ENCODE peak calls at places on chromosome 17, in six cellular contexts. X, M, F, Q, O and B are unnamed samples.

GRCh38 chr17:33745047-33745783 is 452.1 kb upstream of the ASIC2 start:
- DNase-seq in Q (no peak), F (no peak), X (no peak), M (no peak), O (no peak), B (no peak)

GRCh38 chr17:77708049-77708448 is 250.5 kb upstream of the TNRC6C start:
- DNase-seq in X (no peak), F (no peak), O (no peak), M (peak; percentile 15), Q (no peak), B (no peak)

GRCh38 chr17:15463363-15463762 is 4.1 kb downstream of the CDRT4 start:
- DNase-seq in O (no peak), X (peak; percentile 37), Q (peak; percentile 74), M (peak; percentile 77), F (peak; percentile 77), B (peak; percentile 87)

GRCh38 chr17:15444805-15445204 is 22.6 kb downstream of the CDRT4 start:
- DNase-seq in X (no peak), M (no peak), F (peak; percentile 62), Q (no peak), O (no peak), B (peak; percentile 30)

GRCh38 chr17:12230411-12230810 is 209.7 kb downstream of the MAP2K4 start:
- DNase-seq in O (no peak), X (no peak), M (no peak), Q (no peak), F (no peak), B (peak; percentile 57)

GRCh38 chr17:37813753-37814152 is 68.9 kb upstream of the HNF1B start:
- DNase-seq in X (no peak), Q (peak; percentile 29), F (peak; percentile 34), M (no peak), O (no peak), B (peak; percentile 95)

GRCh38 chr17:21283482-21284318 is 811 bp upstream of the MAP2K3 start:
- DNase-seq in O (peak; percentile 66), F (peak; percentile 62), X (peak; percentile 16), Q (peak; percentile 76), M (no peak), B (no peak)

GRCh38 chr17:45311762-45312476 is 4.9 kb downstream of the MAP3K14 start:
- DNase-seq in Q (no peak), X (no peak), O (no peak), F (peak; percentile 63), M (peak; percentile 73), B (peak; percentile 49)

GRCh38 chr17:75131278-75132017 is at the start of gene NT5C:
- DNase-seq in Q (peak; percentile 71), X (peak; percentile 59), M (peak; percentile 85), F (peak; percentile 66), O (peak; percentile 90), B (peak; percentile 78)

GRCh38 chr17:67281053-67281452 is 36.1 kb upstream of the HELZ start:
- DNase-seq in O (peak; percentile 22), X (no peak), Q (no peak), M (no peak), F (no peak), B (no peak)

GRCh38 chr17:47733047-47733413 is at the start of gene TBX21:
- DNase-seq in F (no peak), M (peak; percentile 75), X (no peak), O (peak; percentile 81), Q (no peak), B (peak; percentile 12)

GRCh38 chr17:50561796-50562195 is 1.3 kb downstream of the CACNA1G start:
- DNase-seq in O (no peak), M (no peak), F (no peak), X (no peak), Q (no peak), B (no peak)

GRCh38 chr17:68305132-68305531 is 13.8 kb downstream of the ARSG start:
- DNase-seq in F (no peak), Q (no peak), X (no peak), O (no peak), M (no peak), B (no peak)

GRCh38 chr17:64037180-64037579 is 16.7 kb upstream of the ICAM2 start:
- DNase-seq in Q (no peak), M (peak; percentile 27), O (no peak), X (no peak), F (no peak), B (no peak)

GRCh38 chr17:1896243-1897163 is 66.7 kb downstream of the RPA1 start:
- DNase-seq in X (no peak), Q (no peak), M (no peak), F (no peak), O (no peak), B (no peak)

GRCh38 chr17:81966343-81967243 is 5.6 kb upstream of the NOTUM start:
- DNase-seq in M (no peak), F (no peak), X (no peak), O (peak; percentile 94), Q (peak; percentile 73), B (peak; percentile 66)

GRCh38 chr17:67831268-67831667 is 6.0 kb downstream of the BPTF start:
- DNase-seq in O (no peak), M (no peak), F (no peak), X (no peak), Q (no peak), B (no peak)

GRCh38 chr17:45851022-45851421 is 6.3 kb downstream of the SPPL2C start:
- DNase-seq in Q (no peak), O (no peak), F (no peak), M (no peak), X (no peak), B (no peak)

GRCh38 chr17:14359251-14359939 is 58.5 kb downstream of the HS3ST3B1 start:
- DNase-seq in M (no peak), Q (no peak), X (no peak), F (no peak), O (no peak), B (no peak)

GRCh38 chr17:17809527-17810373 is 27.0 kb downstream of the SREBF1 start:
- DNase-seq in M (no peak), F (no peak), Q (peak; percentile 51), O (peak; percentile 84), X (peak; percentile 36), B (peak; percentile 46)

GRCh38 chr17:42183741-42184711 is 1.2 kb downstream of the HCRT start:
- DNase-seq in X (peak; percentile 53), Q (peak; percentile 64), F (peak; percentile 38), M (peak; percentile 79), O (peak; percentile 87), B (peak; percentile 53)

GRCh38 chr17:66533572-66533971 is 231.2 kb downstream of the PRKCA start:
- DNase-seq in O (no peak), X (no peak), M (no peak), F (no peak), Q (no peak), B (no peak)

GRCh38 chr17:71117461-71117860 is 948.1 kb downstream of the KCNJ2 start:
- DNase-seq in O (no peak), F (no peak), Q (no peak), M (no peak), X (no peak), B (peak; percentile 29)

GRCh38 chr17:71115669-71115972 is 946.3 kb downstream of the KCNJ2 start:
- DNase-seq in F (no peak), X (no peak), M (no peak), Q (peak; percentile 3), O (no peak), B (peak; percentile 79)

GRCh38 chr17:71114911-71115668 is 945.8 kb downstream of the KCNJ2 start:
- DNase-seq in Q (no peak), M (no peak), X (no peak), F (no peak), O (no peak), B (no peak)

GRCh38 chr17:71118039-71118438 is 948.7 kb downstream of the KCNJ2 start:
- DNase-seq in Q (no peak), X (no peak), F (no peak), O (no peak), M (no peak), B (no peak)
- TF ChIP-seq CTCF in Q (no peak), X (no peak), F (peak; percentile 69), O (no peak), M (no peak), B (peak; percentile 27)

GRCh38 chr17:58219007-58219788 is at the start of gene MKS1:
- DNase-seq in Q (peak; percentile 92), M (peak; percentile 97), F (peak; percentile 92), X (peak; percentile 84), O (peak; percentile 98), B (peak; percentile 87)
- TF ChIP-seq CTCF in Q (peak; percentile 46), M (peak; percentile 79), F (peak; percentile 79), X (peak; percentile 69), O (peak; percentile 68), B (peak; percentile 51)

GRCh38 chr17:27209316-27209715 is 84.6 kb upstream of the WSB1 start:
- DNase-seq in O (no peak), F (no peak), Q (no peak), M (no peak), X (no peak), B (no peak)

GRCh38 chr17:27203241-27203640 is 90.7 kb upstream of the WSB1 start:
- DNase-seq in M (no peak), O (no peak), X (no peak), Q (no peak), F (no peak), B (no peak)

GRCh38 chr17:27207073-27207511 is 86.8 kb upstream of the WSB1 start:
- DNase-seq in F (peak; percentile 68), X (no peak), Q (peak; percentile 50), M (no peak), O (no peak), B (peak; percentile 62)

GRCh38 chr17:27200476-27200875 is 93.4 kb upstream of the WSB1 start:
- DNase-seq in Q (no peak), F (no peak), O (no peak), X (no peak), M (no peak), B (no peak)

DNA sequence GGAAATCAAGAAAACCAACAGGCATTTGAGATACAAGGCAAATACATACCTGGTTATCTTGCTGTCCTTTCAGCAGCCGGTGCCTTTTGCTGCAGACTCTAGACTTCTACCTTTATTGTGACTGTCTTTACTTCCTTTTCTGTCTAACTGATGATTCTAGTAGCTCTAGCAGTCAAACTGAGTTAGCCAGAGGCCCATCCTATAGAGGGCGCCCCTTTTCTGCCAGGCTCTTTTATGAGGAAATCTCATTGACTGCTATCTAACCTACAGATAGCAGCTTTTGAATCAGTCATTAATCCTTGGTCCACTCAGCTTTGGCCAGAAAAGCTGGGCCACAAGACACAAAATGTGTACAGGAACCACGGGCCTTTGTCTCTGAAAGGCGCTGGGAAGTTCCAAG is 87.5 kb upstream of the WSB1 start:
- DNase-seq in F (no peak), O (no peak), M (no peak), X (no peak), Q (no peak), B (no peak)
- TF ChIP-seq CTCF in F (peak; percentile 61), O (no peak), M (no peak), X (no peak), Q (no peak), B (peak; percentile 14)

DNA sequence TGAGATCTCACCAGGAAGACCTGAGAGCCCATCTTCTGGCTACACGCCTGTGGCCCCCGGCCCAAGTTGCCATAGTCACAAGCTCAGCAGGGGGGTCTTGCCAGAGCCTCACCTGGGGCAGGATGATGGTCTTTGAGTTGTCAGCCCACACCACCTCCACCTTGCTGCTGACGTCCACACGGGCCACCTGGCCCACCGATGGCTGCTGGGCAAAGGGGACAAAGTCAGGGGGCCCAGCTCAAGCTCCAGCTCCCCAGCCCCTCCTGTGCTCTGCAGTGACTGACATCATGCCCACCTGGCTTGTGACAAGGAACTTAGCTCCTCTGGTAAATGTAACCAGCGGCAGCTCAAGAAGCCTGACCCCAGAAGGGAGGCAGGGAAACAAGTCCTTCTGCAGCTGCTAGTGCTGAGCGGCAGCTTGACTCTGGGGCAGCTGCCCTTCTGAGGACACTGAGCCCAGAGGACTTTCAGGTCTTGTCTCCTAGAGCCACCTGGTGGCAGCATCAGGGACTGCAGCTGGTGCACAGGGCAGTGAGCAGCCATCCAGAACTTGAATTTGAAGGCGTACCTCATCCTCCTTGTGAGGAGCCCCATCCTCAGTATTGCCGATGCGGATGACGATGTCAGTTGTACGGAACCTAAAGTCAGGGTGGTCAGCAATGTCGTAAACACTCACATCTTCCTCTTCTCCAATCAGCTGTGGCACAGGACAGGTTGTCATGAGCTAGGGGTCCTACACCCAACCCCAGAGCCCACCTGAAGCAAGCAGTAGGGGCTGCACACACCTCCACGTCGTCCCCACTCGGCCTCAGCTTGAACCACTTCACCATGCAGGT is 13.5 kb downstream of the SPHK1 start:
- DNase-seq in O (peak; percentile 98), X (peak; percentile 99), F (peak; percentile 81), M (peak; percentile 94), Q (peak; percentile 73), B (peak; percentile 85)
- TF ChIP-seq CTCF in O (peak; percentile 98), X (peak; percentile 96), F (peak; percentile 99), M (peak; percentile 98), Q (peak; percentile 94), B (peak; percentile 96)